ENCODE peak calls at places on chromosomes 12 and 14, in six cellular contexts. B is lower leg skin; W is GM12891; E is aorta; R is foreskin fibroblast; Y is stimulated activated CD8-positive, alpha-beta memory T cell treated with anti-CD3 and anti-CD28 coated beads, Interleukin-7, amount 100 ng/mL, for 1 hour. C is an unnamed sample.
A peak's percentile ranks its signal among the peaks of the same experiment; 100 is the strongest.

GRCh38 chr14:69794791-69795190 is 2.2 kb downstream of the SLC10A1 start:
- DNase-seq in B (no peak), W (no peak), E (no peak), R (no peak), Y (no peak), C (no peak)

GRCh38 chr12:54736549-54736948 is 88.4 kb upstream of the DCD start:
- DNase-seq in B (no peak), W (no peak), E (no peak), R (no peak), Y (no peak), C (no peak)

GRCh38 chr14:97377550-97377949 is 580.4 kb downstream of the VRK1 start:
- DNase-seq in B (no peak), W (no peak), E (no peak), R (no peak), Y (no peak), C (no peak)

GRCh38 chr14:59055439-59056045 is 132.9 kb upstream of the DAAM1 start:
- DNase-seq in B (no peak), W (peak; percentile 33), E (no peak), R (peak; percentile 78), Y (no peak), C (no peak)

GRCh38 chr14:39315859-39316444 is 82.2 kb downstream of the MIA2 start:
- DNase-seq in B (no peak), W (no peak), E (no peak), R (no peak), Y (no peak), C (no peak)

GRCh38 chr14:54600685-54601084 is 33.8 kb downstream of the SAMD4A start:
- DNase-seq in B (no peak), W (no peak), E (no peak), R (peak; percentile 69), Y (no peak), C (no peak)

GRCh38 chr14:42855159-42855558 is 1248.5 kb downstream of the LRFN5 start:
- DNase-seq in B (no peak), W (no peak), E (no peak), R (peak; percentile 4), Y (no peak), C (no peak)

GRCh38 chr12:3078086-3078820 is 1.1 kb downstream of the TSPAN9 start:
- DNase-seq in B (no peak), W (no peak), E (no peak), R (no peak), Y (no peak), C (no peak)

GRCh38 chr14:68683326-68683725 is 109.5 kb downstream of the ZFP36L1 start:
- DNase-seq in B (no peak), W (no peak), E (peak; percentile 72), R (no peak), Y (no peak), C (no peak)

GRCh38 chr14:23348297-23348655 is 4.4 kb downstream of the SLC22A17 start:
- DNase-seq in B (peak; percentile 72), W (no peak), E (no peak), R (no peak), Y (no peak), C (no peak)

GRCh38 chr14:95603415-95603814 is 68.6 kb downstream of the GLRX5 start:
- DNase-seq in B (no peak), W (no peak), E (no peak), R (no peak), Y (no peak), C (no peak)

GRCh38 chr12:58814036-58814435 is 106.3 kb downstream of the LRIG3 start:
- DNase-seq in B (no peak), W (no peak), E (no peak), R (peak; percentile 76), Y (no peak), C (no peak)

GRCh38 chr12:6824962-6825381 is 3.2 kb upstream of the P3H3 start:
- DNase-seq in B (no peak), W (no peak), E (peak; percentile 41), R (peak; percentile 69), Y (no peak), C (no peak)

GRCh38 chr12:71551529-71551928 is 111.9 kb downstream of the LGR5 start:
- DNase-seq in B (no peak), W (no peak), E (no peak), R (peak; percentile 60), Y (no peak), C (no peak)

GRCh38 chr12:638948-639557 is 24.2 kb downstream of the NINJ2 start:
- DNase-seq in B (no peak), W (no peak), E (no peak), R (no peak), Y (no peak), C (no peak)

GRCh38 chr12:57001448-57001906 is 4.9 kb downstream of the ZBTB39 start:
- DNase-seq in B (peak; percentile 89), W (peak; percentile 56), E (peak; percentile 69), R (peak; percentile 75), Y (peak; percentile 47), C (peak; percentile 40)

GRCh38 chr12:119894916-119895315 is 17.8 kb upstream of the CIT start:
- DNase-seq in B (no peak), W (no peak), E (no peak), R (no peak), Y (no peak), C (no peak)

GRCh38 chr14:72715215-72715909 is 178.5 kb downstream of the DPF3 start:
- DNase-seq in B (no peak), W (no peak), E (no peak), R (peak; percentile 56), Y (no peak), C (peak; percentile 43)

GRCh38 chr12:123427036-123427769 is 9.3 kb downstream of the RILPL2 start:
- DNase-seq in B (no peak), W (peak; percentile 61), E (no peak), R (no peak), Y (no peak), C (no peak)

GRCh38 chr12:118880745-118881144 is 100.6 kb upstream of the SRRM4 start:
- DNase-seq in B (no peak), W (no peak), E (no peak), R (no peak), Y (no peak), C (no peak)

GRCh38 chr12:3313655-3314305 is 177.2 kb upstream of the PRMT8 start:
- DNase-seq in B (no peak), W (peak; percentile 50), E (no peak), R (peak; percentile 57), Y (no peak), C (no peak)

GRCh38 chr14:91885113-91885712 is 17.9 kb upstream of the TC2N start:
- DNase-seq in B (no peak), W (no peak), E (peak; percentile 76), R (no peak), Y (no peak), C (no peak)

GRCh38 chr12:47819544-47819901 is 180 bp downstream of the HDAC7 start:
- DNase-seq in B (no peak), W (no peak), E (no peak), R (no peak), Y (no peak), C (no peak)

GRCh38 chr12:126763359-126763758 is 1503.6 kb upstream of the TMEM132C start:
- DNase-seq in B (no peak), W (no peak), E (no peak), R (no peak), Y (no peak), C (no peak)

GRCh38 chr12:113221181-113221996 is at the start of gene TPCN1:
- DNase-seq in B (peak; percentile 100), W (peak; percentile 87), E (peak; percentile 100), R (peak; percentile 100), Y (peak; percentile 96), C (peak; percentile 99)

GRCh38 chr12:50082644-50083043 is 2.5 kb upstream of the SMARCD1 start:
- DNase-seq in B (no peak), W (no peak), E (peak; percentile 14), R (no peak), Y (no peak), C (no peak)

GRCh38 chr12:97951717-97952116 is 489.1 kb downstream of the RMST start:
- DNase-seq in B (no peak), W (no peak), E (no peak), R (no peak), Y (no peak), C (no peak)

GRCh38 chr12:47820631-47821345 is 1.1 kb upstream of the HDAC7 start:
- DNase-seq in B (peak; percentile 97), W (no peak), E (peak; percentile 92), R (peak; percentile 98), Y (no peak), C (no peak)

GRCh38 chr12:7797698-7798398 is 8.6 kb downstream of the NANOG start:
- DNase-seq in B (peak; percentile 10), W (no peak), E (no peak), R (peak; percentile 25), Y (no peak), C (no peak)

GRCh38 chr12:107760207-107760816 is 625 bp downstream of the PRDM4 start:
- DNase-seq in B (peak; percentile 85), W (no peak), E (peak; percentile 55), R (peak; percentile 47), Y (no peak), C (no peak)

GRCh38 chr12:45893240-45893639 is 97.1 kb downstream of the SCAF11 start:
- DNase-seq in B (no peak), W (no peak), E (no peak), R (peak; percentile 8), Y (no peak), C (no peak)

GRCh38 chr14:76333664-76334063 is 42.3 kb upstream of the ESRRB start:
- DNase-seq in B (no peak), W (no peak), E (no peak), R (no peak), Y (no peak), C (no peak)

GRCh38 chr12:89706551-89707348 is 1.9 kb downstream of the ATP2B1 start:
- DNase-seq in B (no peak), W (no peak), E (peak; percentile 54), R (peak; percentile 55), Y (no peak), C (no peak)

GRCh38 chr12:19561411-19561961 is 122.2 kb downstream of the AEBP2 start:
- DNase-seq in B (no peak), W (no peak), E (no peak), R (no peak), Y (no peak), C (no peak)